ENCODE peak calls at places on chromosomes 16 and 17, in seven cellular contexts. One of them, this sample, is unnamed.

GRCh38 chr17:74532115-74532514 is 840 bp upstream of the CD300LB start:
- DNase-seq in heart right ventricle: no peak
- DNase-seq in colonic mucosa: peak; percentile 48
- DNase-seq in uterus: no peak
- DNase-seq in HCT116: no peak
- DNase-seq in H1: peak; percentile 3
- DNase-seq in thyroid gland: no peak
- DNase-seq in this sample: no peak

GRCh38 chr16:79535130-79535529 is 65.4 kb downstream of the MAF start:
- DNase-seq in H1: no peak
- DNase-seq in uterus: no peak
- DNase-seq in colonic mucosa: no peak
- DNase-seq in HCT116: no peak
- DNase-seq in heart right ventricle: no peak
- DNase-seq in thyroid gland: no peak
- DNase-seq in this sample: no peak

GRCh38 chr17:58338454-58338841 is 9.9 kb upstream of the TSPOAP1 start:
- DNase-seq in H1: no peak
- DNase-seq in thyroid gland: no peak
- DNase-seq in colonic mucosa: no peak
- DNase-seq in HCT116: no peak
- DNase-seq in uterus: no peak
- DNase-seq in heart right ventricle: no peak
- DNase-seq in this sample: no peak

GRCh38 chr16:75624921-75625334 is 1.8 kb upstream of the ADAT1 start:
- DNase-seq in uterus: no peak
- DNase-seq in colonic mucosa: no peak
- DNase-seq in H1: no peak
- DNase-seq in thyroid gland: no peak
- DNase-seq in HCT116: no peak
- DNase-seq in heart right ventricle: no peak
- DNase-seq in this sample: peak; percentile 71

GRCh38 chr17:19753049-19753444 is 4.9 kb upstream of the ALDH3A1 start:
- DNase-seq in heart right ventricle: peak; percentile 64
- DNase-seq in uterus: peak; percentile 41
- DNase-seq in colonic mucosa: peak; percentile 57
- DNase-seq in H1: no peak
- DNase-seq in thyroid gland: peak; percentile 97
- DNase-seq in HCT116: peak; percentile 79
- DNase-seq in this sample: peak; percentile 93

GRCh38 chr16:67652578-67653130 is 7.4 kb downstream of the ACD start:
- DNase-seq in HCT116: peak; percentile 26
- DNase-seq in heart right ventricle: peak; percentile 16
- DNase-seq in uterus: peak; percentile 18
- DNase-seq in thyroid gland: no peak
- DNase-seq in H1: no peak
- DNase-seq in colonic mucosa: no peak
- DNase-seq in this sample: no peak

GRCh38 chr16:59370717-59371116 is 636.6 kb upstream of the GOT2 start:
- DNase-seq in thyroid gland: no peak
- DNase-seq in H1: no peak
- DNase-seq in heart right ventricle: no peak
- DNase-seq in HCT116: no peak
- DNase-seq in uterus: no peak
- DNase-seq in colonic mucosa: no peak
- DNase-seq in this sample: no peak

GRCh38 chr17:45225051-45225700 is 3.5 kb downstream of the FMNL1 start:
- DNase-seq in H1: no peak
- DNase-seq in heart right ventricle: no peak
- DNase-seq in thyroid gland: no peak
- DNase-seq in HCT116: no peak
- DNase-seq in uterus: no peak
- DNase-seq in colonic mucosa: no peak
- DNase-seq in this sample: peak; percentile 47

GRCh38 chr17:39027440-39028035 is 60.3 kb upstream of the FBXO47 start:
- DNase-seq in colonic mucosa: no peak
- DNase-seq in heart right ventricle: no peak
- DNase-seq in uterus: no peak
- DNase-seq in H1: no peak
- DNase-seq in thyroid gland: no peak
- DNase-seq in HCT116: no peak
- DNase-seq in this sample: no peak

GRCh38 chr16:19708498-19709205 is 9.4 kb downstream of the KNOP1 start:
- DNase-seq in H1: no peak
- DNase-seq in uterus: no peak
- DNase-seq in thyroid gland: no peak
- DNase-seq in colonic mucosa: no peak
- DNase-seq in heart right ventricle: no peak
- DNase-seq in HCT116: no peak
- DNase-seq in this sample: no peak

GRCh38 chr16:31193874-31194273 is 8.7 kb downstream of the PYCARD start:
- DNase-seq in heart right ventricle: no peak
- DNase-seq in HCT116: no peak
- DNase-seq in thyroid gland: no peak
- DNase-seq in H1: no peak
- DNase-seq in uterus: no peak
- DNase-seq in colonic mucosa: no peak
- DNase-seq in this sample: no peak

DNA sequence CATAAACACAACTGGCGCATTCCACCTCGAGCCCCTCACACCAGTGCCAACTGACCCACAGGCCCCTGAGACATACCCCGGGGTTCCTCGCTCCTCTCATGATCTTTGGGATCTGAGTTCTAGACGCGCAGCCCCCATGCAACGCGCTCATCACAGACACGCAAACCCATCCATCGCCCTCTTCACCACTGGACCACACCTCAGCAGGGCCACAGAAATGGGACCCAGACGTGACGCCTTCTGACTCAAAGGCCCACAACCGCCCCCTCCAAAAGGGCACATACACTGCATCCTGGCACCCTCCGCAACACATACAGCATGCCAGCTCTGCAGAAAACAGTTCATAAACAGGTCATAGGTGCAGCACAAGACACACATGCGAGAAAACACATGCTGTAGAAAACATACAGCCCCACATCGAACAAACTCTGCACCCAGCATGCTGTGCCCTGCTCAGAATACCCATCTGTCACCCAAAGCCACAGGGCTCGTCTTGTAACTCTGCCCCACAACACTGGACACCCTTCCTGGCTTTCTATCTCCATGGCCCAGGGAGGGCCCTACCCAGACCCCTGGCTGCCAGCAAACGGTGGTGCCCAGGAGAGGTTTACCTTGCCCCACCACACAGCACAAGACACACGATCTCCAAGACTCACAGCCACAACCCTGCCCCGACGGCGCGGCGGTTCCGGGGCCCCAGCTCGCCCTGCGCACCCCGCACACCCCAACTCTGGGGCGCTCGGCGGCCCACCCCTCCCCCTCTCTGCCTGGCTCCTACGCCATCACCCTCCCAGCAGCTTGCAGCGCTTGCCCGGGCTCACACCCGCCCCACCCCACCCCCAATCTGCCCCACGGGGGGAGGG is 924 bp downstream of the ZBTB4 start:
- DNase-seq in heart right ventricle: peak; percentile 68
- DNase-seq in uterus: peak; percentile 64
- DNase-seq in H1: no peak
- DNase-seq in HCT116: no peak
- DNase-seq in thyroid gland: peak; percentile 64
- DNase-seq in colonic mucosa: peak; percentile 64
- DNase-seq in this sample: peak; percentile 24
- TF ChIP-seq CTCF in heart right ventricle: no peak
- TF ChIP-seq CTCF in uterus: no peak
- TF ChIP-seq CTCF in H1: no peak
- TF ChIP-seq CTCF in HCT116: no peak
- TF ChIP-seq CTCF in thyroid gland: no peak
- TF ChIP-seq CTCF in colonic mucosa: no peak
- TF ChIP-seq CTCF in this sample: no peak

GRCh38 chr16:86294535-86294934 is 215.8 kb upstream of the FOXF1 start:
- DNase-seq in colonic mucosa: peak; percentile 36
- DNase-seq in HCT116: no peak
- DNase-seq in uterus: no peak
- DNase-seq in H1: no peak
- DNase-seq in thyroid gland: no peak
- DNase-seq in heart right ventricle: no peak
- DNase-seq in this sample: no peak

GRCh38 chr16:86296263-86296662 is 214.1 kb upstream of the FOXF1 start:
- DNase-seq in H1: no peak
- DNase-seq in uterus: no peak
- DNase-seq in heart right ventricle: no peak
- DNase-seq in colonic mucosa: no peak
- DNase-seq in thyroid gland: no peak
- DNase-seq in HCT116: no peak
- DNase-seq in this sample: no peak

GRCh38 chr16:86299882-86300490 is 210.3 kb upstream of the FOXF1 start:
- DNase-seq in HCT116: no peak
- DNase-seq in thyroid gland: no peak
- DNase-seq in colonic mucosa: no peak
- DNase-seq in H1: no peak
- DNase-seq in heart right ventricle: no peak
- DNase-seq in uterus: no peak
- DNase-seq in this sample: no peak

GRCh38 chr16:86298166-86299131 is 211.9 kb upstream of the FOXF1 start:
- DNase-seq in HCT116: no peak
- DNase-seq in heart right ventricle: no peak
- DNase-seq in uterus: peak; percentile 46
- DNase-seq in thyroid gland: no peak
- DNase-seq in colonic mucosa: no peak
- DNase-seq in H1: no peak
- DNase-seq in this sample: no peak

DNA sequence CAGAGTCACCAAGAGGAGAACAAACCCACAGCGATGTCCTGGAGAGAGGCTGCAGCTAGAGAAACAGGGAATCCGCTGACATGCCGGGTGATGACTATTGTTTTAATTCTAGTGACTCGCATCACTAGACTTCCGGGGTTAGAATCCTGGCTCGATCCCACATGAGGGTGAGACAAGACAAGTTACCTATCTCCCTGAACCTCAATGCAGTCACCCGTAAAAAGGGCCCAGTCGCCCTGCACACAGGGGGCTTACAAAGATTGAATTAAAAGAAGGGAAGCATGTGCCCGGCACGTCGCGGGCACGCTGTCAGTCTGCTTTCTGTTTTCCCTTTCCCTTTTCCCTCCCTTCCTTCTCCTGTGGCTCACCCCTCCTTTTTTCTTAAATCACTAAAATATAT is 212.9 kb upstream of the FOXF1 start:
- DNase-seq in heart right ventricle: no peak
- DNase-seq in uterus: no peak
- DNase-seq in thyroid gland: no peak
- DNase-seq in colonic mucosa: no peak
- DNase-seq in H1: no peak
- DNase-seq in HCT116: no peak
- DNase-seq in this sample: no peak
- H3K27me3 ChIP-seq in heart right ventricle: peaks cover 100% of the 10 kb centered on the region
- H3K27me3 ChIP-seq in uterus: no peaks in the 10 kb centered on the region
- H3K27me3 ChIP-seq in thyroid gland: no peaks in the 10 kb centered on the region
- H3K27me3 ChIP-seq in colonic mucosa: no peaks in the 10 kb centered on the region
- H3K27me3 ChIP-seq in H1: no peaks in the 10 kb centered on the region
- H3K27me3 ChIP-seq in HCT116: peaks cover 52% of the 10 kb centered on the region
- H3K27me3 ChIP-seq in this sample: peaks cover 2% of the 10 kb centered on the region

GRCh38 chr16:84396537-84397008 is 28.2 kb downstream of the ATP2C2 start:
- DNase-seq in heart right ventricle: no peak
- DNase-seq in HCT116: no peak
- DNase-seq in uterus: no peak
- DNase-seq in thyroid gland: peak; percentile 97
- DNase-seq in H1: no peak
- DNase-seq in colonic mucosa: no peak
- DNase-seq in this sample: peak; percentile 95

GRCh38 chr16:84391151-84391873 is 23.0 kb downstream of the ATP2C2 start:
- DNase-seq in colonic mucosa: peak; percentile 51
- DNase-seq in uterus: no peak
- DNase-seq in HCT116: no peak
- DNase-seq in thyroid gland: peak; percentile 35
- DNase-seq in H1: no peak
- DNase-seq in heart right ventricle: no peak
- DNase-seq in this sample: no peak

GRCh38 chr16:84397090-84397489 is 28.8 kb downstream of the ATP2C2 start:
- DNase-seq in heart right ventricle: no peak
- DNase-seq in colonic mucosa: no peak
- DNase-seq in uterus: no peak
- DNase-seq in thyroid gland: peak; percentile 44
- DNase-seq in H1: no peak
- DNase-seq in HCT116: no peak
- DNase-seq in this sample: no peak
- TF ChIP-seq CTCF in heart right ventricle: no peak
- TF ChIP-seq CTCF in colonic mucosa: no peak
- TF ChIP-seq CTCF in uterus: no peak
- TF ChIP-seq CTCF in thyroid gland: peak; percentile 37
- TF ChIP-seq CTCF in H1: no peak
- TF ChIP-seq CTCF in HCT116: peak; percentile 56
- TF ChIP-seq CTCF in this sample: peak; percentile 17

GRCh38 chr17:51352798-51353197 is 92.5 kb downstream of the UTP18 start:
- DNase-seq in uterus: no peak
- DNase-seq in heart right ventricle: no peak
- DNase-seq in thyroid gland: no peak
- DNase-seq in colonic mucosa: no peak
- DNase-seq in HCT116: no peak
- DNase-seq in H1: no peak
- DNase-seq in this sample: no peak

GRCh38 chr17:51351090-51351489 is 90.7 kb downstream of the UTP18 start:
- DNase-seq in colonic mucosa: no peak
- DNase-seq in thyroid gland: no peak
- DNase-seq in uterus: no peak
- DNase-seq in H1: no peak
- DNase-seq in HCT116: no peak
- DNase-seq in heart right ventricle: no peak
- DNase-seq in this sample: no peak

GRCh38 chr17:51351890-51352289 is 91.5 kb downstream of the UTP18 start:
- DNase-seq in uterus: peak; percentile 32
- DNase-seq in H1: no peak
- DNase-seq in colonic mucosa: no peak
- DNase-seq in heart right ventricle: peak; percentile 23
- DNase-seq in HCT116: no peak
- DNase-seq in thyroid gland: peak; percentile 70
- DNase-seq in this sample: no peak

GRCh38 chr17:51346218-51346982 is 86.1 kb downstream of the UTP18 start:
- DNase-seq in colonic mucosa: no peak
- DNase-seq in thyroid gland: no peak
- DNase-seq in heart right ventricle: no peak
- DNase-seq in HCT116: no peak
- DNase-seq in uterus: no peak
- DNase-seq in H1: no peak
- DNase-seq in this sample: no peak

DNA sequence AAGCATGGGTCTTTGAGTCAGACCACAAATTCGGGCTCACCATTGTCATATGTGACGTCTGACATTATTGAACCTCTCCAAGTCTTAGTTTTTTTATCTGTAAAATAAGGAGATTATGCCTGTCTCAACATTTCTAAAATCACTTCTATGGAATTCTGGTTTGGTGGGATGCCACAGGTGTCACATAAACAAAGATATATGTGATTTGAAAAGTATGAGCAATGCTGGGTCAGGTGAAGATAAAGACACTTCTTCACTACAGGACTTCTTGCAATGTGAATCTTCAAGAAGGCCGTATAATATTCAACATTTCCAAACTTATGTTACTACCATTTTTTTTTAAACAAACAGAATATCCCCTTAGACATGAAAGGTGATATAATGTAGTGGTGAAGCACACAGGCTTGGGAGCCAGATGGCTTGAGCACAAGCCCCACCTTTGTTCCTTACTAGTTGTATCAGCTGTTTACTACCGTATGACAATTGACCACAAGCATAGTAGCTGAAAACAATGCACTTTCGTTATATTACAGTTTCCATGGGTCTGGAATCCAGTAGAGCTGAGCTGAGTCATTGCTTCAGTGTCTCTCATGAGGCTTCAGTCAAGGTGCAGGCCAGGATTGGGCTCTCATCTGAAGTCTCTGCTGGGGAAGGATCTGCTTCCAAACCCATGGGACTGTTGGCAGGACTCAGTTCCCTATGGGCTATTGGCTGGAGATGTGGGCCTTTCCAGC is 87.7 kb downstream of the UTP18 start:
- DNase-seq in H1: no peak
- DNase-seq in colonic mucosa: no peak
- DNase-seq in thyroid gland: no peak
- DNase-seq in heart right ventricle: no peak
- DNase-seq in HCT116: no peak
- DNase-seq in uterus: no peak
- DNase-seq in this sample: no peak
- H3K27me3 ChIP-seq in H1: no peaks in the 10 kb centered on the region
- H3K27me3 ChIP-seq in colonic mucosa: no peaks in the 10 kb centered on the region
- H3K27me3 ChIP-seq in thyroid gland: no peaks in the 10 kb centered on the region
- H3K27me3 ChIP-seq in heart right ventricle: peaks cover 9% of the 10 kb centered on the region
- H3K27me3 ChIP-seq in HCT116: peaks cover 42% of the 10 kb centered on the region
- H3K27me3 ChIP-seq in uterus: no peaks in the 10 kb centered on the region
- H3K27me3 ChIP-seq in this sample: peaks cover 1% of the 10 kb centered on the region

This sample was measured in bronchial epithelial cell.